ENCODE peak calls at places on chromosomes 1 and 21, in eight cellular contexts. U, J, G, K, Y, W, H and Z are unnamed samples.

GRCh38 chr21:8991088-8991907 is 1530.1 kb upstream of the TPTE start:
- DNase-seq in U (no peak), J (no peak), G (no peak), K (no peak), Y (no peak), W (no peak), H (no peak), Z (peak)

GRCh38 chr1:244970236-244970652 is 105.9 kb upstream of the HNRNPU start:
- DNase-seq in U (peak), J (peak), G (no peak), K (peak), Y (peak), W (peak), H (peak), Z (no peak)

GRCh38 chr1:240701412-240701811 is 89.5 kb upstream of the GREM2 start:
- DNase-seq in U (no peak), J (peak), G (no peak), K (no peak), Y (no peak), W (peak), H (peak), Z (no peak)

GRCh38 chr1:110779617-110780016 is 93.3 kb upstream of the CD53 start:
- DNase-seq in U (no peak), J (no peak), G (no peak), K (no peak), Y (no peak), W (no peak), H (no peak), Z (no peak)

GRCh38 chr1:233367057-233367759 is 39.7 kb downstream of the MAP3K21 start:
- DNase-seq in U (no peak), J (no peak), G (no peak), K (no peak), Y (no peak), W (peak), H (no peak), Z (no peak)

GRCh38 chr1:154809436-154810413 is 60.4 kb downstream of the KCNN3 start:
- DNase-seq in U (peak), J (peak), G (no peak), K (no peak), Y (no peak), W (peak), H (peak), Z (no peak)

GRCh38 chr1:61960999-61961398 is 218.7 kb downstream of the PATJ start:
- DNase-seq in U (no peak), J (no peak), G (no peak), K (no peak), Y (no peak), W (no peak), H (no peak), Z (no peak)

GRCh38 chr1:63074321-63074720 is 248.0 kb upstream of the FOXD3 start:
- DNase-seq in U (no peak), J (no peak), G (no peak), K (no peak), Y (no peak), W (no peak), H (no peak), Z (peak)

GRCh38 chr21:45060675-45061311 is 13.6 kb upstream of the ADARB1 start:
- DNase-seq in U (no peak), J (no peak), G (no peak), K (no peak), Y (no peak), W (no peak), H (no peak), Z (no peak)

GRCh38 chr1:22925111-22925510 is 47.6 kb downstream of the LACTBL1 start:
- DNase-seq in U (no peak), J (peak), G (no peak), K (no peak), Y (no peak), W (no peak), H (no peak), Z (no peak)

GRCh38 chr1:205354259-205354904 is 2.3 kb downstream of the KLHDC8A start:
- DNase-seq in U (no peak), J (peak), G (peak), K (peak), Y (no peak), W (peak), H (peak), Z (no peak)

GRCh38 chr1:246765521-246765920 is 41.3 kb downstream of the SCCPDH start:
- DNase-seq in U (no peak), J (no peak), G (no peak), K (no peak), Y (no peak), W (no peak), H (no peak), Z (no peak)

GRCh38 chr21:18705971-18706370 is 302.4 kb upstream of the TMPRSS15 start:
- DNase-seq in U (no peak), J (no peak), G (no peak), K (no peak), Y (no peak), W (no peak), H (no peak), Z (no peak)

GRCh38 chr1:207959141-207959825 is 48.4 kb upstream of the CD34 start:
- DNase-seq in U (no peak), J (peak), G (no peak), K (no peak), Y (peak), W (peak), H (no peak), Z (peak)

GRCh38 chr1:83033682-83034081 is 965.2 kb downstream of the TTLL7 start:
- DNase-seq in U (no peak), J (no peak), G (no peak), K (no peak), Y (no peak), W (peak), H (peak), Z (no peak)

GRCh38 chr1:4597020-4597419 is 57.4 kb upstream of the AJAP1 start:
- DNase-seq in U (no peak), J (no peak), G (no peak), K (no peak), Y (no peak), W (no peak), H (no peak), Z (no peak)

GRCh38 chr1:85166343-85166742 is 34.5 kb downstream of the SYDE2 start:
- DNase-seq in U (no peak), J (peak), G (no peak), K (no peak), Y (no peak), W (no peak), H (no peak), Z (no peak)

GRCh38 chr21:38804617-38805281 is 980 bp upstream of the ETS2 start:
- DNase-seq in U (no peak), J (peak), G (peak), K (peak), Y (peak), W (peak), H (no peak), Z (peak)

GRCh38 chr1:232875536-232875935 is 70.3 kb downstream of the MAP10 start:
- DNase-seq in U (no peak), J (no peak), G (no peak), K (no peak), Y (no peak), W (no peak), H (no peak), Z (no peak)

GRCh38 chr21:24147674-24148073 is 1459.6 kb downstream of the MRPL39 start:
- DNase-seq in U (no peak), J (no peak), G (no peak), K (no peak), Y (no peak), W (no peak), H (no peak), Z (no peak)

GRCh38 chr1:11842154-11843041 is 5.2 kb downstream of the NPPA start:
- DNase-seq in U (no peak), J (peak), G (no peak), K (no peak), Y (no peak), W (peak), H (no peak), Z (no peak)

GRCh38 chr1:42334240-42335049 is 590 bp downstream of the FOXJ3 start:
- DNase-seq in U (peak), J (peak), G (no peak), K (no peak), Y (peak), W (peak), H (peak), Z (no peak)

GRCh38 chr1:112457965-112458364 is 50.8 kb upstream of the WNT2B start:
- DNase-seq in U (no peak), J (peak), G (no peak), K (no peak), Y (no peak), W (peak), H (no peak), Z (no peak)

GRCh38 chr1:3662080-3662671 is 9.9 kb downstream of the TP73 start:
- DNase-seq in U (no peak), J (no peak), G (no peak), K (no peak), Y (no peak), W (no peak), H (no peak), Z (peak)

GRCh38 chr1:164771568-164772350 is 212.8 kb downstream of the PBX1 start:
- DNase-seq in U (peak), J (peak), G (no peak), K (no peak), Y (no peak), W (peak), H (no peak), Z (no peak)

GRCh38 chr1:23470282-23471070 is 13.5 kb downstream of the ASAP3 start:
- DNase-seq in U (no peak), J (peak), G (no peak), K (no peak), Y (no peak), W (peak), H (no peak), Z (no peak)

GRCh38 chr21:37848721-37849490 is 67.4 kb downstream of the KCNJ6 start:
- DNase-seq in U (no peak), J (no peak), G (no peak), K (no peak), Y (no peak), W (no peak), H (no peak), Z (no peak)

GRCh38 chr1:62398377-62398776 is 38.5 kb upstream of the USP1 start:
- DNase-seq in U (no peak), J (peak), G (no peak), K (no peak), Y (no peak), W (peak), H (peak), Z (no peak)

GRCh38 chr1:41327383-41327999 is 33.7 kb upstream of the FOXO6 start:
- DNase-seq in U (no peak), J (no peak), G (no peak), K (no peak), Y (no peak), W (no peak), H (no peak), Z (no peak)

GRCh38 chr1:16068356-16069270 is 4.8 kb downstream of the FAM131C start:
- DNase-seq in U (no peak), J (peak), G (no peak), K (no peak), Y (peak), W (peak), H (no peak), Z (no peak)

GRCh38 chr1:156623946-156624813 is 5.0 kb downstream of the HAPLN2 start:
- DNase-seq in U (no peak), J (peak), G (peak), K (no peak), Y (no peak), W (peak), H (no peak), Z (peak)

GRCh38 chr1:211133393-211133840 is 531 bp downstream of the KCNH1 start:
- DNase-seq in U (peak), J (no peak), G (no peak), K (no peak), Y (no peak), W (peak), H (peak), Z (no peak)

GRCh38 chr1:10682114-10682445 is 114.4 kb downstream of the CASZ1 start:
- DNase-seq in U (no peak), J (no peak), G (no peak), K (no peak), Y (no peak), W (no peak), H (no peak), Z (no peak)

GRCh38 chr1:152926091-152926490 is 17.7 kb downstream of the IVL start:
- DNase-seq in U (no peak), J (peak), G (no peak), K (no peak), Y (no peak), W (no peak), H (no peak), Z (no peak)

GRCh38 chr1:154349121-154349520 is 23.8 kb downstream of the ATP8B2 start:
- DNase-seq in U (no peak), J (no peak), G (no peak), K (no peak), Y (no peak), W (no peak), H (no peak), Z (no peak)